ENCODE peak calls at places on chromosomes 3 and 15, in four cellular contexts. L is NCI-H446 treated with DMSO at 0.1 percent for 48 hours; K is B cell; H is stimulated activated CD4-positive, alpha-beta T cell treated with anti-CD3 and anti-CD28 coated beads, Interleukin-4, amount 100 ng/mL, for 1 hour. G is an unnamed sample.

GRCh38 chr3:41198526-41198925 is 779 bp upstream of the CTNNB1 start:
- DNase-seq in L (no peak), K (no peak), H (peak; percentile 21), G (no peak)

GRCh38 chr15:88571153-88572029 is 24.9 kb upstream of the DET1 start:
- DNase-seq in L (no peak), K (no peak), H (no peak), G (no peak)

GRCh38 chr3:14598143-14598569 is 53.4 kb upstream of the CCDC174 start:
- DNase-seq in L (no peak), K (no peak), H (peak; percentile 49), G (peak; percentile 50)

GRCh38 chr15:70492240-70493177 is 270.8 kb downstream of the UACA start:
- DNase-seq in L (no peak), K (peak; percentile 75), H (peak; percentile 70), G (peak; percentile 94)

GRCh38 chr15:63013052-63013808 is 29.3 kb upstream of the TPM1 start:
- DNase-seq in L (no peak), K (no peak), H (no peak), G (peak; percentile 67)

GRCh38 chr3:114496466-114496865 is 202.6 kb downstream of the TIGIT start:
- DNase-seq in L (no peak), K (no peak), H (no peak), G (peak; percentile 19)

GRCh38 chr15:49530106-49530505 is 90.5 kb downstream of the FAM227B start:
- DNase-seq in L (no peak), K (no peak), H (no peak), G (peak; percentile 26)

GRCh38 chr15:84736375-84736774 is 12.0 kb upstream of the ZNF592 start:
- DNase-seq in L (no peak), K (no peak), H (peak; percentile 51), G (no peak)

GRCh38 chr15:99708563-99708962 is 24.7 kb downstream of the LYSMD4 start:
- DNase-seq in L (no peak), K (peak; percentile 2), H (no peak), G (peak; percentile 96)